ENCODE peak calls at places on chromosomes 12 and 14, in five cellular contexts. V is GM10248; A is stomach; P is CD8-positive, alpha-beta memory T cell; Q is HS-27A. S is an unnamed sample.

GRCh38 chr14:45051180-45051579 is 32.7 kb upstream of the PRPF39 start:
- DNase-seq in V (no peak), A (no peak), P (no peak), Q (no peak), S (no peak)

GRCh38 chr14:45519770-45520169 is 266.8 kb upstream of the MIS18BP1 start:
- DNase-seq in V (no peak), A (no peak), P (no peak), Q (no peak), S (no peak)

GRCh38 chr12:53338916-53339315 is 2.8 kb upstream of the SP7 start:
- DNase-seq in V (no peak), A (no peak), P (no peak), Q (no peak), S (no peak)

GRCh38 chr12:117105902-117106301 is 6.7 kb upstream of the TESC start:
- DNase-seq in V (no peak), A (no peak), P (peak; percentile 6), Q (no peak), S (no peak)

GRCh38 chr14:92986254-92987147 is 63.6 kb downstream of the CHGA start:
- DNase-seq in V (no peak), A (peak; percentile 72), P (no peak), Q (peak; percentile 68), S (no peak)

GRCh38 chr14:105028251-105028927 is 7.5 kb upstream of the CDCA4 start:
- DNase-seq in V (peak; percentile 5), A (no peak), P (no peak), Q (no peak), S (no peak)

GRCh38 chr12:752673-753400 is 458 bp downstream of the WNK1 start:
- DNase-seq in V (peak; percentile 60), A (peak; percentile 68), P (peak; percentile 57), Q (peak; percentile 46), S (peak; percentile 16)

GRCh38 chr12:84946753-84947152 is 34.2 kb upstream of the SLC6A15 start:
- DNase-seq in V (no peak), A (no peak), P (no peak), Q (no peak), S (no peak)

GRCh38 chr14:96940009-96940408 is 142.8 kb downstream of the VRK1 start:
- DNase-seq in V (no peak), A (no peak), P (no peak), Q (no peak), S (no peak)

GRCh38 chr12:47808574-47809380 is 10.9 kb downstream of the HDAC7 start:
- DNase-seq in V (no peak), A (no peak), P (no peak), Q (no peak), S (no peak)

GRCh38 chr14:36507847-36508417 is 12.1 kb downstream of the NKX2-1 start:
- DNase-seq in V (no peak), A (no peak), P (no peak), Q (no peak), S (no peak)

GRCh38 chr12:1776139-1776975 is 44.0 kb upstream of the LRTM2 start:
- DNase-seq in V (no peak), A (no peak), P (no peak), Q (peak; percentile 69), S (peak; percentile 77)

GRCh38 chr12:27015730-27016076 is 1.5 kb upstream of the TM7SF3 start:
- DNase-seq in V (peak; percentile 32), A (no peak), P (peak; percentile 50), Q (no peak), S (no peak)

GRCh38 chr14:91350483-91350812 is 67.2 kb downstream of the CCDC88C start:
- DNase-seq in V (no peak), A (no peak), P (no peak), Q (no peak), S (no peak)

GRCh38 chr14:95274874-95275273 is 44.8 kb downstream of the CLMN start:
- DNase-seq in V (no peak), A (no peak), P (no peak), Q (no peak), S (no peak)

GRCh38 chr12:95164656-95165055 is 52.6 kb downstream of the FGD6 start:
- DNase-seq in V (no peak), A (no peak), P (no peak), Q (peak; percentile 35), S (no peak)

GRCh38 chr14:101359221-101360044 is 201.9 kb upstream of the DIO3 start:
- DNase-seq in V (no peak), A (no peak), P (no peak), Q (no peak), S (no peak)

GRCh38 chr12:61282790-61283575 is 977.2 kb upstream of the USP15 start:
- DNase-seq in V (no peak), A (no peak), P (no peak), Q (no peak), S (no peak)

GRCh38 chr12:48996794-48997718 is 2.1 kb downstream of the DDN start:
- DNase-seq in V (peak; percentile 81), A (peak; percentile 81), P (peak; percentile 62), Q (no peak), S (no peak)

GRCh38 chr14:49460647-49461046 is 125.5 kb downstream of the RPS29 start:
- DNase-seq in V (no peak), A (no peak), P (no peak), Q (no peak), S (no peak)

GRCh38 chr12:11576104-11576503 is 73.4 kb upstream of the ETV6 start:
- DNase-seq in V (no peak), A (no peak), P (no peak), Q (peak; percentile 50), S (no peak)

GRCh38 chr12:55809274-55809673 is 8.2 kb downstream of the SARNP start:
- DNase-seq in V (no peak), A (no peak), P (no peak), Q (no peak), S (no peak)

GRCh38 chr14:95268350-95268749 is 51.4 kb downstream of the CLMN start:
- DNase-seq in V (no peak), A (no peak), P (no peak), Q (no peak), S (no peak)

GRCh38 chr12:50074936-50075807 is 10.0 kb upstream of the SMARCD1 start:
- DNase-seq in V (peak; percentile 89), A (peak; percentile 90), P (peak; percentile 71), Q (peak; percentile 56), S (peak; percentile 68)